ENCODE peak calls at places on chromosome 12, in nine cellular contexts. T, J, L, E, K, R, S, X and Q are unnamed samples.
A peak's percentile ranks its signal among the peaks of the same experiment; 100 is the strongest.

GRCh38 chr12:50984899-50985298 is 32.6 kb downstream of the HIGD1C start:
- DNase-seq in T (no peak), J (no peak), L (no peak), E (no peak), K (no peak), R (no peak), S (no peak), X (no peak), Q (no peak)

GRCh38 chr12:28583771-28584261 is 393.6 kb downstream of the CCDC91 start:
- DNase-seq in T (no peak), J (no peak), L (no peak), E (no peak), K (no peak), R (peak; percentile 33), S (no peak), X (no peak), Q (peak; percentile 48)

GRCh38 chr12:54222609-54223008 is 33.8 kb upstream of the SMUG1 start:
- DNase-seq in T (no peak), J (no peak), L (no peak), E (no peak), K (no peak), R (peak; percentile 92), S (peak; percentile 94), X (no peak), Q (no peak)

GRCh38 chr12:12891646-12892355 is 439 bp downstream of the GPRC5A start:
- DNase-seq in T (no peak), J (no peak), L (no peak), E (no peak), K (no peak), R (no peak), S (peak; percentile 22), X (no peak), Q (no peak)

GRCh38 chr12:5447329-5447728 is 15.4 kb downstream of the NTF3 start:
- DNase-seq in T (no peak), J (no peak), L (no peak), E (no peak), K (no peak), R (no peak), S (no peak), X (no peak), Q (no peak)

GRCh38 chr12:20194171-20194570 is 174.2 kb upstream of the PDE3A start:
- DNase-seq in T (no peak), J (no peak), L (no peak), E (no peak), K (no peak), R (peak; percentile 3), S (peak; percentile 42), X (no peak), Q (no peak)

GRCh38 chr12:119802472-119802871 is 74.6 kb downstream of the CIT start:
- DNase-seq in T (no peak), J (no peak), L (no peak), E (peak; percentile 46), K (no peak), R (peak; percentile 70), S (peak; percentile 87), X (no peak), Q (no peak)

GRCh38 chr12:68776976-68777610 is 30.9 kb upstream of the MDM2 start:
- DNase-seq in T (no peak), J (no peak), L (no peak), E (no peak), K (no peak), R (no peak), S (no peak), X (no peak), Q (no peak)

GRCh38 chr12:93824514-93825500 is 147.6 kb downstream of the CRADD start:
- DNase-seq in T (no peak), J (no peak), L (no peak), E (no peak), K (no peak), R (no peak), S (peak; percentile 37), X (no peak), Q (no peak)

GRCh38 chr12:113333877-113334785 is 778 bp downstream of the SLC8B1 start:
- DNase-seq in T (no peak), J (no peak), L (no peak), E (no peak), K (no peak), R (no peak), S (peak; percentile 5), X (no peak), Q (no peak)

GRCh38 chr12:106074706-106075392 is 63.9 kb downstream of the NUAK1 start:
- DNase-seq in T (no peak), J (no peak), L (no peak), E (no peak), K (no peak), R (no peak), S (peak; percentile 93), X (no peak), Q (no peak)

GRCh38 chr12:2856901-2857495 is at the start of gene TEX52:
- DNase-seq in T (no peak), J (peak; percentile 73), L (no peak), E (no peak), K (no peak), R (no peak), S (no peak), X (no peak), Q (no peak)

GRCh38 chr12:1805441-1806081 is 14.8 kb upstream of the LRTM2 start:
- DNase-seq in T (no peak), J (no peak), L (no peak), E (peak; percentile 60), K (no peak), R (no peak), S (no peak), X (no peak), Q (no peak)

GRCh38 chr12:69007166-69007857 is 74.3 kb upstream of the CPM start:
- DNase-seq in T (no peak), J (peak; percentile 63), L (no peak), E (no peak), K (no peak), R (peak; percentile 50), S (peak; percentile 88), X (peak; percentile 76), Q (peak; percentile 58)

GRCh38 chr12:119748512-119748911 is 80.6 kb downstream of the PRKAB1 start:
- DNase-seq in T (no peak), J (no peak), L (no peak), E (no peak), K (no peak), R (no peak), S (no peak), X (peak; percentile 32), Q (no peak)

GRCh38 chr12:110921262-110921661 is 883 bp upstream of the MYL2 start:
- DNase-seq in T (no peak), J (no peak), L (no peak), E (no peak), K (no peak), R (no peak), S (peak; percentile 37), X (peak; percentile 22), Q (no peak)

GRCh38 chr12:22246438-22246837 is 88.1 kb downstream of the ST8SIA1 start:
- DNase-seq in T (no peak), J (no peak), L (no peak), E (no peak), K (no peak), R (no peak), S (no peak), X (no peak), Q (no peak)

GRCh38 chr12:52363111-52363679 is 4.1 kb downstream of the KRT85 start:
- DNase-seq in T (no peak), J (no peak), L (no peak), E (no peak), K (no peak), R (no peak), S (no peak), X (no peak), Q (no peak)

GRCh38 chr12:85301054-85301453 is 21.0 kb downstream of the ALX1 start:
- DNase-seq in T (no peak), J (no peak), L (no peak), E (no peak), K (no peak), R (no peak), S (no peak), X (no peak), Q (no peak)

GRCh38 chr12:113820310-113820709 is 145.8 kb downstream of the RBM19 start:
- DNase-seq in T (no peak), J (no peak), L (no peak), E (no peak), K (no peak), R (no peak), S (no peak), X (no peak), Q (no peak)

GRCh38 chr12:68613209-68613904 is 2.7 kb downstream of the RAP1B start:
- DNase-seq in T (no peak), J (no peak), L (no peak), E (no peak), K (no peak), R (no peak), S (no peak), X (no peak), Q (no peak)

GRCh38 chr12:6292606-6293005 is 17.9 kb upstream of the PLEKHG6 start:
- DNase-seq in T (no peak), J (no peak), L (no peak), E (no peak), K (no peak), R (peak; percentile 58), S (peak; percentile 77), X (no peak), Q (no peak)

GRCh38 chr12:50398931-50399330 is 1.8 kb upstream of the LARP4 start:
- DNase-seq in T (no peak), J (no peak), L (no peak), E (no peak), K (no peak), R (no peak), S (no peak), X (no peak), Q (no peak)

GRCh38 chr12:91590991-91591987 is 408.7 kb upstream of the DCN start:
- DNase-seq in T (no peak), J (no peak), L (no peak), E (no peak), K (no peak), R (no peak), S (no peak), X (no peak), Q (no peak)

GRCh38 chr12:50119387-50119786 is 7.4 kb downstream of the COX14 start:
- DNase-seq in T (no peak), J (no peak), L (no peak), E (no peak), K (no peak), R (no peak), S (no peak), X (no peak), Q (no peak)

GRCh38 chr12:127811988-127812387 is 455.0 kb upstream of the TMEM132C start:
- DNase-seq in T (no peak), J (no peak), L (no peak), E (peak; percentile 61), K (no peak), R (peak; percentile 74), S (peak; percentile 91), X (no peak), Q (no peak)

GRCh38 chr12:95577820-95578219 is 26.5 kb upstream of the USP44 start:
- DNase-seq in T (no peak), J (no peak), L (no peak), E (no peak), K (no peak), R (no peak), S (no peak), X (no peak), Q (no peak)

GRCh38 chr12:104154806-104155205 is 16.8 kb upstream of the NFYB start:
- DNase-seq in T (no peak), J (peak; percentile 90), L (no peak), E (no peak), K (no peak), R (no peak), S (no peak), X (no peak), Q (no peak)

GRCh38 chr12:103928736-103929050 is 1.5 kb upstream of the HSP90B1 start:
- DNase-seq in T (no peak), J (no peak), L (no peak), E (no peak), K (peak; percentile 30), R (no peak), S (no peak), X (no peak), Q (peak; percentile 7)

GRCh38 chr12:56590237-56590830 is 39.8 kb downstream of the BAZ2A start:
- DNase-seq in T (no peak), J (no peak), L (no peak), E (no peak), K (peak; percentile 54), R (no peak), S (no peak), X (no peak), Q (no peak)

GRCh38 chr12:50261654-50262053 is 21.7 kb downstream of the LIMA1 start:
- DNase-seq in T (no peak), J (no peak), L (no peak), E (no peak), K (no peak), R (no peak), S (no peak), X (no peak), Q (no peak)